ENCODE peak calls at places on chromosomes 13 and 19, in four cellular contexts. P, Q, H and R are unnamed samples.

GRCh38 chr13:44040070-44040753 is 160.5 kb downstream of the LACC1 start:
- DNase-seq in P (peak), Q (no peak), H (no peak), R (no peak)

GRCh38 chr13:110726726-110727125 is 13.2 kb downstream of the ING1 start:
- DNase-seq in P (no peak), Q (no peak), H (no peak), R (no peak)

GRCh38 chr13:79582896-79583295 is 101.9 kb downstream of the NDFIP2 start:
- DNase-seq in P (no peak), Q (no peak), H (no peak), R (no peak)

GRCh38 chr19:17058236-17058635 is 17.0 kb downstream of the HAUS8 start:
- DNase-seq in P (peak), Q (no peak), H (no peak), R (no peak)

GRCh38 chr13:24870380-24870760 is 106.4 kb downstream of the RNF17 start:
- DNase-seq in P (no peak), Q (no peak), H (no peak), R (no peak)

GRCh38 chr19:16351133-16351809 is 26.6 kb downstream of the KLF2 start:
- DNase-seq in P (peak), Q (no peak), H (no peak), R (peak)

GRCh38 chr19:1736916-1737315 is 16.4 kb upstream of the ONECUT3 start:
- DNase-seq in P (no peak), Q (no peak), H (no peak), R (no peak)

GRCh38 chr13:109628251-109628699 is 158.1 kb downstream of the IRS2 start:
- DNase-seq in P (peak), Q (no peak), H (no peak), R (no peak)

DNA sequence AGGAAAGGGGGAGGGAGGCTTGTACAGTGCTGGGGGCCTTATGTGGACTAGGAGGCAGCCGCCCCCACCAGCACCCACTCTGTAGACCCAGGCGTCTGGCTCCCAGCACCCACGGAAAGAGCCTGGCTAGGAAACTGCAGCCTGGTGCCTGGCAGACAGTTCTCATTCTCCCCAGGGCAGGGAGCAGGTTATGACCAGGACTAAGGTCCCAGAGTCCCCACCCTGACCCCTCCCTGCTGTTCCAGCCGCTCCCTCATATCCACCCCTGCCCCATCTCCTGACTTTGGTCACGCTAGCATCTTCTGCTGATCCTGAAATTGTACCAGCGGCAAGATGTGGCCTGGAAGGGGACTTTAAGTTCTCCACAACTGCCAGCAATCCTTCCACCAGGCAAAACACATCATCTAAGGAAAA is at the start of gene FXYD3:
- DNase-seq in P (no peak), Q (no peak), H (no peak), R (no peak)
- H3K4me3 ChIP-seq in P (peak), Q (peak), H (no peak), R (no peak)

GRCh38 chr13:91155512-91156114 is 191.9 kb upstream of the MIR17HG start:
- DNase-seq in P (no peak), Q (no peak), H (no peak), R (no peak)
- H3K4me2 ChIP-seq in P (no peak), Q (no peak), H (no peak), R (no peak)

DNA sequence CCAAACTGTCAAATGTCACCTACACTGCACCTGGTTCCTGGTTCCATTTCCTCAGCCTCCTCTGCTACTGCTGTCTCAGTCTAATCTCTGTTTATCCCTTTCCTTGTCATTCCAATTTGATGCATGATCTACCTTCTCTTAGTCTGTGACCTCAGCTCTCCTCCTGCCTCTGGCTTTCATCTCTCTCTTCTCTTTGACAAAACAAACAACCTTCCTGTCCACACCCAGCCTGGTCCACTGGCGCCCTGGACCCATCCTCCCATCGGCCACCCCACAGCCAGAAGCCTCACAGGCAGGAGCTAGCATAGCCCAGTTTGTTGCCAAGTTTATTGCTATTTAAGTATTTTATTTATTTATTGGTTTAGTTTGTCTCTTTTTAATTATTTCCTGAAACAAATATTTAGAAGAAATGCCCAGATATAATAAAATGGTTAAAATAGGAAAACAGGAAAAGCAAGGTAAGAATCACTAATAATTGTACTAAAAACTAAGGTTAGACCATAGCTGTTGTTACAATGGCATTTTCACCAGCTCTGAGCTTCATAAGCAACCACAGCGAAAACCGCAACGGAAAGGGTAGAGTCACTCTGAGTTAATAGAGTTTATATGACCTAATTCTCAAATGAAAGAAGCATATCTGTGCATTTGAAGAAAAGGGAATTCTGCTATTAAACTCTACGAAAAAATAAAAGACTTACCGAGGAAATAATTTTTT is 68.6 kb downstream of the EFNB2 start:
- DNase-seq in P (no peak), Q (no peak), H (no peak), R (no peak)
- TF ChIP-seq FOS in P (no peak), Q (no peak), H (no peak), R (no peak)

GRCh38 chr19:11154683-11155047 is 917 bp downstream of the SPC24 start:
- DNase-seq in P (no peak), Q (no peak), H (no peak), R (no peak)
- H3K4me3 ChIP-seq in P (no peak), Q (peak), H (peak), R (peak)

DNA sequence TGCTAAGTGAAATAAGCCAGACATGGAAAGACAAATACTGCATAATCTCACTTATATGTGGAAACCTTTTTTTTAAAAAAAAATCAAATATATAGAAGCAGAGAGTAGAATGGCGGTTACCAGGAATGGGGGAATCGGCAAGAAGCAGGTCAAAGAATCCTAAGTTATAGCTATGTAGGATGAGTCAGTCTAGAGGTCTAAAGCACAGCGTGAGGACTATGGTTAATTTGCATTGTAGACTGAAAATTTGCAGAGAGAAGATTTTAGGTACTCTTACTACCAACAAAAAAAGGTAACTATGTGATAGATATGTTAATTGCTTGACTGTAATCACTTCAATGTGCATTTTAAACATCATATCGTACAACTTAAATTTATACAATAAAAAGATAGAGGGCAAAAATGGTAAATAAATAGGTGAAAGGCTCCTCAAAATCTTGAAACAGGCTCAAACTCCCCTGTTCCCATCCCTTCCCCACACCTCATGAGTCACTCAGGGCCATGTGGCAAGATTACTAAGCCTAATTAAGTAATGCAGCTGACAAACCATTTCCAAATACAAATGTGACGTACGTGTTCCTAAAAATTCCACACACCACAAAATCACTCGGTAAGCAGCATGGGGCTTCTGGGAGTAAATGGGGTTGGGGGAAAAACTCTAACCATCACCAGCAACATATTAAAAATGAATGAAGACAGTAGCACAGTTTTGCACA is 159.0 kb downstream of the USP12 start:
- DNase-seq in P (peak), Q (no peak), H (no peak), R (no peak)
- H3K4me2 ChIP-seq in P (peak), Q (no peak), H (no peak), R (no peak)

DNA sequence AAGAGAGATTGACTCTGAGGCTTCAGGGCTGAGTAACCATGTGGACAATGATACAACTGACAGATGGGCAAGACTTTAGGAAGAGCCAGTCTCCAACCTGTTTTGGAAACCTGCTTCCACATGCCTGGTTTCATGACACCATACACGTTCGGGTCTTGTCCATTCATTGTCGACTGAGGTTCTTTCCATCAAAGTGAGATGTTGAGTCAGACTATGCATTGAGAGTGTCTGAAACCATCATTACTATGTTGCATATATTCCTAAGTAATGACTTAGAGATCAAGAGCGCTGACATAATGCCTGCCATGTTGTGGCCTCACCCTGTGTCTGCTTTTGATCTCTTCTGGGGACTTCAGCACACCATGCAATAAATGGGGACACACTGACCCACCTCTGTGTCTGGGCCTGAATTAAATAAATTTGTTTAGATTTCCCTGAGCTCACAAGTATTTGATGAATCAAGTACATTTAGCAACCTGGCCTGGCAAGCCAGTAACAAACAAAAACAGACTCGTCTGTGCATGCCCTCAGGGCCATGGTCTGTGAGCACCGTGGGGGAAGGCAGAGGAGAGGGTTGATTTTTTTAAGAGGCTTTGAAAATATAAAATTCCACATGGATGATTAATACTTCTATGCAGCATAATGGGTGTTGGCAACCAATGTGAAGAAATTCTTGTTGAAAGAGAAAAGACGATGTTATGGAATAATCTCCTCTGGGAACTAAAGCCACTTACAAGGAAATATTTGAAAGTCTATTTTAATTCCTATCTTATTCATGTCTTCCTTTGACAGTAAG is 49.9 kb upstream of the UBAC2 start:
- DNase-seq in P (peak), Q (no peak), H (no peak), R (no peak)
- TF ChIP-seq FOS in P (no peak), Q (no peak), H (no peak), R (no peak)

DNA sequence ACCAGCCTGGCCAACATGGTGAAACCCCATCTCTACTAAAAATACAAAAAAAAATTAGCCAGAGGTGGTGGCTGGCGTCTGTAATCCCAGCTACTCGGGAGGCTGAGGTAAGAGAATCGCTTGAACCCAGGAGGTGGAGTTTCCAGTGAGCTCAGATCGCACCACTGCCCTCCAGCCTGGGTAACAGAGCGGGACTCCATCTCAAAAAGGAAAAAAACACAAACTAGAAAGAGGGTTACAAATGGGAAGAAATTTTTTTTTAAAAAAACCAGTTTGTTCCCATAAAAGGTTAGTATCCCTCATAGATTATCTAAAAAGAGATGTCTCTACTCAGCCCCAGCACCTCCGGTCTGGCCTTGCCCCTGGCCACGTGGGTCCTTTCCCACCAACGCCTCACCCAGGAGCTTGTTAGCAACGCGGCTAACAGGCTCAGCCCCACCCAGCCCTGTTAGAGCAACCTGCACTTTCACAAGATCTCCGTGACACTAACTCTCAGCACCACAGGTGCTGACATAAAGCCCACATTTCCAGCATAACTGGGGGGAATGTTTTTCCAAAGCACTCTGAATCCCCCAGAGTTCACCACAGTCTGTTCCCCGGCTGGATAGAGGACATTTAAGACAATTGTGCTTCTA is 4.3 kb downstream of the DMKN start:
- DNase-seq in P (no peak), Q (no peak), H (peak), R (no peak)
- H3K4me3 ChIP-seq in P (no peak), Q (no peak), H (peak), R (no peak)

GRCh38 chr13:114034481-114034891 is 60.6 kb upstream of the C13orf46 start:
- DNase-seq in P (peak), Q (no peak), H (no peak), R (no peak)

GRCh38 chr13:114035186-114035582 is 61.3 kb upstream of the C13orf46 start:
- DNase-seq in P (no peak), Q (no peak), H (no peak), R (no peak)

GRCh38 chr13:114032121-114032799 is 58.4 kb upstream of the C13orf46 start:
- DNase-seq in P (peak), Q (no peak), H (no peak), R (peak)

GRCh38 chr13:114031631-114032030 is 57.8 kb upstream of the C13orf46 start:
- DNase-seq in P (no peak), Q (no peak), H (no peak), R (no peak)

DNA sequence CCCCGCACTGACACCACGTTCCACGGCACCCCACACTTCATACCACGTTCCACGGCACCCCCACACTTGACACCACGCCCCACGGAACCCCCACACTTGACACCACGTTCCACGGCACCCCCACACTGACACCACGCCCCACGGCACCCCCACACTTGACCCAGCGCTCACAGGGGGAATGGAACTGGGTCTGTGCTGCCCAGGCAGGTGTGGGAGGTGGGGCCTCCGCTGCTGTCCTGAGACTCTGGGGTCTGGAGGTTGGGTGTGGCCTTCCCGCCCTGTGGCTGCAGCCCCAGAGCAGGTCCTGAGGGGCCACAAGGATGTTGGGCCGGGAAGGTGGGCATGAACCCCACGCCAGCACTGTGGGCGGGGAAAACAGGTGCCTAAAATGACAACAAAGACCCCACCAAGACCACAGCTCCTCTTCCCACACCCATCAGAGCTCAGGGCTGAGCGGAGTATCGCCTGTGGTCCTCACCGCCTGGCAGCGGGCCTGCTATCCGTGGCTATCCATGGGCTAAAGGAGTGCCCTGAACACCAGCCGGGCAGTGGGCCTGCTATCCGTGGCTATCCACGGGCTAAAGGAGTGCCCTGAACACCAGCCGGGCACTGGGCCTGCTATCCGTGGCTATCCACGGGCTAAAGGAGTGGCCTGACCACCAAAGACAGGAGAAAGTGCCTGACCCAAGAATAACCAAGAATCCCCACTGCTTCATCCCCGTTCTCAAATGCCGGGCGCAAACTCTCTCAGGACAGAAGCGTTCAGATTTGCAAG is 59.9 kb upstream of the C13orf46 start:
- DNase-seq in P (no peak), Q (no peak), H (no peak), R (no peak)
- H3K4me2 ChIP-seq in P (peak), Q (no peak), H (no peak), R (no peak)

GRCh38 chr13:37716796-37717195 is 118.2 kb upstream of the POSTN start:
- DNase-seq in P (peak), Q (no peak), H (no peak), R (peak)
- TF ChIP-seq FOS in P (no peak), Q (no peak), H (no peak), R (no peak)